ENCODE peak calls at places on chromosomes 2 and 18, in eight cellular contexts. One of them, this sample, is unnamed.
A peak's percentile ranks its signal among the peaks of the same experiment; 100 is the strongest.

GRCh38 chr2:138515084-138515483 is 13.5 kb downstream of the SPOPL start:
- DNase-seq in GM12891: no peak
- DNase-seq in neuronal stem cell: no peak
- DNase-seq in stimulated activated CD8-positive, alpha-beta memory T cell treated with anti-CD3 and anti-CD28 coated beads, Interleukin-15, amount 100 ng/mL, for 48 hours: no peak
- DNase-seq in stimulated activated CD4-positive, alpha-beta T cell treated with anti-CD3 and anti-CD28 coated beads, Interleukin-1b, Interleukin-23, amount 100 ng/mL, for 24 hours: no peak
- DNase-seq in activated CD8-positive, alpha-beta memory T cell treated with anti-CD3 and anti-CD28 coated beads for 48 hours: no peak
- DNase-seq in ovary: no peak
- DNase-seq in stomach: no peak
- DNase-seq in this sample: no peak

GRCh38 chr18:61572871-61573270 is 239.6 kb downstream of the CDH20 start:
- DNase-seq in GM12891: no peak
- DNase-seq in neuronal stem cell: no peak
- DNase-seq in stimulated activated CD8-positive, alpha-beta memory T cell treated with anti-CD3 and anti-CD28 coated beads, Interleukin-15, amount 100 ng/mL, for 48 hours: no peak
- DNase-seq in stimulated activated CD4-positive, alpha-beta T cell treated with anti-CD3 and anti-CD28 coated beads, Interleukin-1b, Interleukin-23, amount 100 ng/mL, for 24 hours: no peak
- DNase-seq in activated CD8-positive, alpha-beta memory T cell treated with anti-CD3 and anti-CD28 coated beads for 48 hours: no peak
- DNase-seq in ovary: no peak
- DNase-seq in stomach: no peak
- DNase-seq in this sample: peak; percentile 26

GRCh38 chr2:68722712-68723111 is 11.9 kb upstream of the ARHGAP25 start:
- DNase-seq in GM12891: no peak
- DNase-seq in neuronal stem cell: no peak
- DNase-seq in stimulated activated CD8-positive, alpha-beta memory T cell treated with anti-CD3 and anti-CD28 coated beads, Interleukin-15, amount 100 ng/mL, for 48 hours: no peak
- DNase-seq in stimulated activated CD4-positive, alpha-beta T cell treated with anti-CD3 and anti-CD28 coated beads, Interleukin-1b, Interleukin-23, amount 100 ng/mL, for 24 hours: no peak
- DNase-seq in activated CD8-positive, alpha-beta memory T cell treated with anti-CD3 and anti-CD28 coated beads for 48 hours: no peak
- DNase-seq in ovary: no peak
- DNase-seq in stomach: no peak
- DNase-seq in this sample: no peak

GRCh38 chr2:56613917-56614316 is 430.1 kb downstream of the CCDC85A start:
- DNase-seq in GM12891: no peak
- DNase-seq in neuronal stem cell: no peak
- DNase-seq in stimulated activated CD8-positive, alpha-beta memory T cell treated with anti-CD3 and anti-CD28 coated beads, Interleukin-15, amount 100 ng/mL, for 48 hours: no peak
- DNase-seq in stimulated activated CD4-positive, alpha-beta T cell treated with anti-CD3 and anti-CD28 coated beads, Interleukin-1b, Interleukin-23, amount 100 ng/mL, for 24 hours: no peak
- DNase-seq in activated CD8-positive, alpha-beta memory T cell treated with anti-CD3 and anti-CD28 coated beads for 48 hours: no peak
- DNase-seq in ovary: no peak
- DNase-seq in stomach: no peak
- DNase-seq in this sample: peak; percentile 67

GRCh38 chr18:907880-908512 is 3.3 kb downstream of the ADCYAP1 start:
- DNase-seq in GM12891: peak; percentile 13
- DNase-seq in neuronal stem cell: no peak
- DNase-seq in stimulated activated CD8-positive, alpha-beta memory T cell treated with anti-CD3 and anti-CD28 coated beads, Interleukin-15, amount 100 ng/mL, for 48 hours: no peak
- DNase-seq in stimulated activated CD4-positive, alpha-beta T cell treated with anti-CD3 and anti-CD28 coated beads, Interleukin-1b, Interleukin-23, amount 100 ng/mL, for 24 hours: no peak
- DNase-seq in activated CD8-positive, alpha-beta memory T cell treated with anti-CD3 and anti-CD28 coated beads for 48 hours: no peak
- DNase-seq in ovary: no peak
- DNase-seq in stomach: no peak
- DNase-seq in this sample: no peak

GRCh38 chr18:1270081-1270480 is 365.4 kb downstream of the ADCYAP1 start:
- DNase-seq in GM12891: no peak
- DNase-seq in neuronal stem cell: no peak
- DNase-seq in stimulated activated CD8-positive, alpha-beta memory T cell treated with anti-CD3 and anti-CD28 coated beads, Interleukin-15, amount 100 ng/mL, for 48 hours: no peak
- DNase-seq in stimulated activated CD4-positive, alpha-beta T cell treated with anti-CD3 and anti-CD28 coated beads, Interleukin-1b, Interleukin-23, amount 100 ng/mL, for 24 hours: no peak
- DNase-seq in activated CD8-positive, alpha-beta memory T cell treated with anti-CD3 and anti-CD28 coated beads for 48 hours: no peak
- DNase-seq in ovary: no peak
- DNase-seq in stomach: no peak
- DNase-seq in this sample: no peak

GRCh38 chr2:60424233-60424632 is 129.2 kb downstream of the BCL11A start:
- DNase-seq in GM12891: no peak
- DNase-seq in neuronal stem cell: no peak
- DNase-seq in stimulated activated CD8-positive, alpha-beta memory T cell treated with anti-CD3 and anti-CD28 coated beads, Interleukin-15, amount 100 ng/mL, for 48 hours: no peak
- DNase-seq in stimulated activated CD4-positive, alpha-beta T cell treated with anti-CD3 and anti-CD28 coated beads, Interleukin-1b, Interleukin-23, amount 100 ng/mL, for 24 hours: no peak
- DNase-seq in activated CD8-positive, alpha-beta memory T cell treated with anti-CD3 and anti-CD28 coated beads for 48 hours: no peak
- DNase-seq in ovary: no peak
- DNase-seq in stomach: no peak
- DNase-seq in this sample: no peak

GRCh38 chr2:16716051-16716450 is 50.4 kb upstream of the CYRIA start:
- DNase-seq in GM12891: no peak
- DNase-seq in neuronal stem cell: no peak
- DNase-seq in stimulated activated CD8-positive, alpha-beta memory T cell treated with anti-CD3 and anti-CD28 coated beads, Interleukin-15, amount 100 ng/mL, for 48 hours: no peak
- DNase-seq in stimulated activated CD4-positive, alpha-beta T cell treated with anti-CD3 and anti-CD28 coated beads, Interleukin-1b, Interleukin-23, amount 100 ng/mL, for 24 hours: no peak
- DNase-seq in activated CD8-positive, alpha-beta memory T cell treated with anti-CD3 and anti-CD28 coated beads for 48 hours: no peak
- DNase-seq in ovary: no peak
- DNase-seq in stomach: no peak
- DNase-seq in this sample: no peak

GRCh38 chr2:3974765-3975164 is 271.4 kb downstream of the DCDC2C start:
- DNase-seq in GM12891: no peak
- DNase-seq in neuronal stem cell: no peak
- DNase-seq in stimulated activated CD8-positive, alpha-beta memory T cell treated with anti-CD3 and anti-CD28 coated beads, Interleukin-15, amount 100 ng/mL, for 48 hours: no peak
- DNase-seq in stimulated activated CD4-positive, alpha-beta T cell treated with anti-CD3 and anti-CD28 coated beads, Interleukin-1b, Interleukin-23, amount 100 ng/mL, for 24 hours: no peak
- DNase-seq in activated CD8-positive, alpha-beta memory T cell treated with anti-CD3 and anti-CD28 coated beads for 48 hours: no peak
- DNase-seq in ovary: no peak
- DNase-seq in stomach: no peak
- DNase-seq in this sample: no peak

GRCh38 chr2:240896871-240897692 is 1.1 kb upstream of the MAB21L4 start:
- DNase-seq in GM12891: no peak
- DNase-seq in neuronal stem cell: no peak
- DNase-seq in stimulated activated CD8-positive, alpha-beta memory T cell treated with anti-CD3 and anti-CD28 coated beads, Interleukin-15, amount 100 ng/mL, for 48 hours: no peak
- DNase-seq in stimulated activated CD4-positive, alpha-beta T cell treated with anti-CD3 and anti-CD28 coated beads, Interleukin-1b, Interleukin-23, amount 100 ng/mL, for 24 hours: no peak
- DNase-seq in activated CD8-positive, alpha-beta memory T cell treated with anti-CD3 and anti-CD28 coated beads for 48 hours: no peak
- DNase-seq in ovary: no peak
- DNase-seq in stomach: peak; percentile 78
- DNase-seq in this sample: no peak

GRCh38 chr2:162070228-162070918 is 3.6 kb downstream of the DPP4 start:
- DNase-seq in GM12891: no peak
- DNase-seq in neuronal stem cell: no peak
- DNase-seq in stimulated activated CD8-positive, alpha-beta memory T cell treated with anti-CD3 and anti-CD28 coated beads, Interleukin-15, amount 100 ng/mL, for 48 hours: no peak
- DNase-seq in stimulated activated CD4-positive, alpha-beta T cell treated with anti-CD3 and anti-CD28 coated beads, Interleukin-1b, Interleukin-23, amount 100 ng/mL, for 24 hours: no peak
- DNase-seq in activated CD8-positive, alpha-beta memory T cell treated with anti-CD3 and anti-CD28 coated beads for 48 hours: no peak
- DNase-seq in ovary: no peak
- DNase-seq in stomach: no peak
- DNase-seq in this sample: no peak

GRCh38 chr2:165648826-165649225 is 145.2 kb downstream of the GALNT3 start:
- DNase-seq in GM12891: no peak
- DNase-seq in neuronal stem cell: no peak
- DNase-seq in stimulated activated CD8-positive, alpha-beta memory T cell treated with anti-CD3 and anti-CD28 coated beads, Interleukin-15, amount 100 ng/mL, for 48 hours: no peak
- DNase-seq in stimulated activated CD4-positive, alpha-beta T cell treated with anti-CD3 and anti-CD28 coated beads, Interleukin-1b, Interleukin-23, amount 100 ng/mL, for 24 hours: no peak
- DNase-seq in activated CD8-positive, alpha-beta memory T cell treated with anti-CD3 and anti-CD28 coated beads for 48 hours: no peak
- DNase-seq in ovary: no peak
- DNase-seq in stomach: no peak
- DNase-seq in this sample: no peak

GRCh38 chr18:31040982-31041345 is 1.6 kb downstream of the DSC3 start:
- DNase-seq in GM12891: no peak
- DNase-seq in neuronal stem cell: peak; percentile 51
- DNase-seq in stimulated activated CD8-positive, alpha-beta memory T cell treated with anti-CD3 and anti-CD28 coated beads, Interleukin-15, amount 100 ng/mL, for 48 hours: no peak
- DNase-seq in stimulated activated CD4-positive, alpha-beta T cell treated with anti-CD3 and anti-CD28 coated beads, Interleukin-1b, Interleukin-23, amount 100 ng/mL, for 24 hours: no peak
- DNase-seq in activated CD8-positive, alpha-beta memory T cell treated with anti-CD3 and anti-CD28 coated beads for 48 hours: no peak
- DNase-seq in ovary: no peak
- DNase-seq in stomach: no peak
- DNase-seq in this sample: no peak

GRCh38 chr2:160561551-160562280 is 68.1 kb upstream of the RBMS1 start:
- DNase-seq in GM12891: no peak
- DNase-seq in neuronal stem cell: no peak
- DNase-seq in stimulated activated CD8-positive, alpha-beta memory T cell treated with anti-CD3 and anti-CD28 coated beads, Interleukin-15, amount 100 ng/mL, for 48 hours: no peak
- DNase-seq in stimulated activated CD4-positive, alpha-beta T cell treated with anti-CD3 and anti-CD28 coated beads, Interleukin-1b, Interleukin-23, amount 100 ng/mL, for 24 hours: no peak
- DNase-seq in activated CD8-positive, alpha-beta memory T cell treated with anti-CD3 and anti-CD28 coated beads for 48 hours: no peak
- DNase-seq in ovary: no peak
- DNase-seq in stomach: no peak
- DNase-seq in this sample: peak; percentile 78

GRCh38 chr18:51196811-51197660 is 445 bp downstream of the MEX3C start:
- DNase-seq in GM12891: peak; percentile 15
- DNase-seq in neuronal stem cell: peak; percentile 14
- DNase-seq in stimulated activated CD8-positive, alpha-beta memory T cell treated with anti-CD3 and anti-CD28 coated beads, Interleukin-15, amount 100 ng/mL, for 48 hours: peak; percentile 17
- DNase-seq in stimulated activated CD4-positive, alpha-beta T cell treated with anti-CD3 and anti-CD28 coated beads, Interleukin-1b, Interleukin-23, amount 100 ng/mL, for 24 hours: peak; percentile 13
- DNase-seq in activated CD8-positive, alpha-beta memory T cell treated with anti-CD3 and anti-CD28 coated beads for 48 hours: peak; percentile 33
- DNase-seq in ovary: peak; percentile 69
- DNase-seq in stomach: peak; percentile 61
- DNase-seq in this sample: peak; percentile 42

GRCh38 chr2:38212312-38212711 is 136.4 kb upstream of the CYP1B1 start:
- DNase-seq in GM12891: no peak
- DNase-seq in neuronal stem cell: no peak
- DNase-seq in stimulated activated CD8-positive, alpha-beta memory T cell treated with anti-CD3 and anti-CD28 coated beads, Interleukin-15, amount 100 ng/mL, for 48 hours: no peak
- DNase-seq in stimulated activated CD4-positive, alpha-beta T cell treated with anti-CD3 and anti-CD28 coated beads, Interleukin-1b, Interleukin-23, amount 100 ng/mL, for 24 hours: no peak
- DNase-seq in activated CD8-positive, alpha-beta memory T cell treated with anti-CD3 and anti-CD28 coated beads for 48 hours: no peak
- DNase-seq in ovary: no peak
- DNase-seq in stomach: no peak
- DNase-seq in this sample: no peak

GRCh38 chr2:239163306-239164070 is 237.3 kb downstream of the HDAC4 start:
- DNase-seq in GM12891: no peak
- DNase-seq in neuronal stem cell: no peak
- DNase-seq in stimulated activated CD8-positive, alpha-beta memory T cell treated with anti-CD3 and anti-CD28 coated beads, Interleukin-15, amount 100 ng/mL, for 48 hours: no peak
- DNase-seq in stimulated activated CD4-positive, alpha-beta T cell treated with anti-CD3 and anti-CD28 coated beads, Interleukin-1b, Interleukin-23, amount 100 ng/mL, for 24 hours: no peak
- DNase-seq in activated CD8-positive, alpha-beta memory T cell treated with anti-CD3 and anti-CD28 coated beads for 48 hours: no peak
- DNase-seq in ovary: no peak
- DNase-seq in stomach: no peak
- DNase-seq in this sample: no peak

GRCh38 chr2:69255760-69256159 is 131.3 kb downstream of the GFPT1 start:
- DNase-seq in GM12891: no peak
- DNase-seq in neuronal stem cell: no peak
- DNase-seq in stimulated activated CD8-positive, alpha-beta memory T cell treated with anti-CD3 and anti-CD28 coated beads, Interleukin-15, amount 100 ng/mL, for 48 hours: no peak
- DNase-seq in stimulated activated CD4-positive, alpha-beta T cell treated with anti-CD3 and anti-CD28 coated beads, Interleukin-1b, Interleukin-23, amount 100 ng/mL, for 24 hours: no peak
- DNase-seq in activated CD8-positive, alpha-beta memory T cell treated with anti-CD3 and anti-CD28 coated beads for 48 hours: no peak
- DNase-seq in ovary: no peak
- DNase-seq in stomach: no peak
- DNase-seq in this sample: no peak

GRCh38 chr2:97748397-97748796 is 35.0 kb downstream of the ZAP70 start:
- DNase-seq in GM12891: no peak
- DNase-seq in neuronal stem cell: peak; percentile 37
- DNase-seq in stimulated activated CD8-positive, alpha-beta memory T cell treated with anti-CD3 and anti-CD28 coated beads, Interleukin-15, amount 100 ng/mL, for 48 hours: peak; percentile 56
- DNase-seq in stimulated activated CD4-positive, alpha-beta T cell treated with anti-CD3 and anti-CD28 coated beads, Interleukin-1b, Interleukin-23, amount 100 ng/mL, for 24 hours: peak; percentile 36
- DNase-seq in activated CD8-positive, alpha-beta memory T cell treated with anti-CD3 and anti-CD28 coated beads for 48 hours: peak; percentile 44
- DNase-seq in ovary: no peak
- DNase-seq in stomach: no peak
- DNase-seq in this sample: no peak

GRCh38 chr2:18749912-18750526 is 160.7 kb upstream of the NT5C1B start:
- DNase-seq in GM12891: no peak
- DNase-seq in neuronal stem cell: peak; percentile 52
- DNase-seq in stimulated activated CD8-positive, alpha-beta memory T cell treated with anti-CD3 and anti-CD28 coated beads, Interleukin-15, amount 100 ng/mL, for 48 hours: peak; percentile 2
- DNase-seq in stimulated activated CD4-positive, alpha-beta T cell treated with anti-CD3 and anti-CD28 coated beads, Interleukin-1b, Interleukin-23, amount 100 ng/mL, for 24 hours: peak; percentile 1
- DNase-seq in activated CD8-positive, alpha-beta memory T cell treated with anti-CD3 and anti-CD28 coated beads for 48 hours: no peak
- DNase-seq in ovary: peak; percentile 54
- DNase-seq in stomach: peak; percentile 62
- DNase-seq in this sample: peak; percentile 18

GRCh38 chr2:41895334-41895664 is 152.5 kb upstream of the PKDCC start:
- DNase-seq in GM12891: no peak
- DNase-seq in neuronal stem cell: no peak
- DNase-seq in stimulated activated CD8-positive, alpha-beta memory T cell treated with anti-CD3 and anti-CD28 coated beads, Interleukin-15, amount 100 ng/mL, for 48 hours: no peak
- DNase-seq in stimulated activated CD4-positive, alpha-beta T cell treated with anti-CD3 and anti-CD28 coated beads, Interleukin-1b, Interleukin-23, amount 100 ng/mL, for 24 hours: no peak
- DNase-seq in activated CD8-positive, alpha-beta memory T cell treated with anti-CD3 and anti-CD28 coated beads for 48 hours: no peak
- DNase-seq in ovary: no peak
- DNase-seq in stomach: no peak
- DNase-seq in this sample: no peak

GRCh38 chr2:171811229-171811628 is 82.8 kb downstream of the SLC25A12 start:
- DNase-seq in GM12891: no peak
- DNase-seq in neuronal stem cell: no peak
- DNase-seq in stimulated activated CD8-positive, alpha-beta memory T cell treated with anti-CD3 and anti-CD28 coated beads, Interleukin-15, amount 100 ng/mL, for 48 hours: no peak
- DNase-seq in stimulated activated CD4-positive, alpha-beta T cell treated with anti-CD3 and anti-CD28 coated beads, Interleukin-1b, Interleukin-23, amount 100 ng/mL, for 24 hours: no peak
- DNase-seq in activated CD8-positive, alpha-beta memory T cell treated with anti-CD3 and anti-CD28 coated beads for 48 hours: no peak
- DNase-seq in ovary: no peak
- DNase-seq in stomach: no peak
- DNase-seq in this sample: no peak

GRCh38 chr2:14967739-14968138 is 335.2 kb downstream of the LRATD1 start:
- DNase-seq in GM12891: no peak
- DNase-seq in neuronal stem cell: no peak
- DNase-seq in stimulated activated CD8-positive, alpha-beta memory T cell treated with anti-CD3 and anti-CD28 coated beads, Interleukin-15, amount 100 ng/mL, for 48 hours: no peak
- DNase-seq in stimulated activated CD4-positive, alpha-beta T cell treated with anti-CD3 and anti-CD28 coated beads, Interleukin-1b, Interleukin-23, amount 100 ng/mL, for 24 hours: no peak
- DNase-seq in activated CD8-positive, alpha-beta memory T cell treated with anti-CD3 and anti-CD28 coated beads for 48 hours: no peak
- DNase-seq in ovary: no peak
- DNase-seq in stomach: no peak
- DNase-seq in this sample: no peak

GRCh38 chr18:54883816-54884604 is 55.7 kb downstream of the RAB27B start:
- DNase-seq in GM12891: no peak
- DNase-seq in neuronal stem cell: no peak
- DNase-seq in stimulated activated CD8-positive, alpha-beta memory T cell treated with anti-CD3 and anti-CD28 coated beads, Interleukin-15, amount 100 ng/mL, for 48 hours: no peak
- DNase-seq in stimulated activated CD4-positive, alpha-beta T cell treated with anti-CD3 and anti-CD28 coated beads, Interleukin-1b, Interleukin-23, amount 100 ng/mL, for 24 hours: no peak
- DNase-seq in activated CD8-positive, alpha-beta memory T cell treated with anti-CD3 and anti-CD28 coated beads for 48 hours: no peak
- DNase-seq in ovary: no peak
- DNase-seq in stomach: no peak
- DNase-seq in this sample: peak; percentile 73

This sample was measured in astrocyte.